ENCODE peak calls at places on chromosomes 4 and X, in five cellular contexts. C is NT2/D1, U is H1, O is HepG2, G is GM12878. H is an unnamed sample.

GRCh38 chrX:17081969-17082368 is 135.5 kb downstream of the REPS2 start:
- DNase-seq in C (no peak), U (no peak), O (no peak), G (no peak), H (no peak)

GRCh38 chr4:176360446-176360845 is 40.7 kb downstream of the SPCS3 start:
- DNase-seq in C (no peak), U (no peak), O (no peak), G (no peak), H (no peak)

GRCh38 chrX:72031118-72031517 is 100.6 kb downstream of the RTL5 start:
- DNase-seq in C (no peak), U (no peak), O (no peak), G (no peak), H (no peak)

GRCh38 chr4:145501051-145501660 is 19.5 kb downstream of the SMAD1 start:
- DNase-seq in C (no peak), U (no peak), O (no peak), G (no peak), H (no peak)

GRCh38 chr4:27176400-27176799 is 315.8 kb downstream of the STIM2 start:
- DNase-seq in C (peak; percentile 25), U (peak; percentile 50), O (peak; percentile 14), G (no peak), H (peak; percentile 7)

GRCh38 chr4:26806331-26806730 is 54.3 kb upstream of the STIM2 start:
- DNase-seq in C (no peak), U (no peak), O (no peak), G (no peak), H (no peak)

GRCh38 chr4:145731026-145731425 is 51.1 kb downstream of the C4orf51 start:
- DNase-seq in C (no peak), U (no peak), O (peak; percentile 77), G (no peak), H (no peak)

GRCh38 chrX:97326456-97326855 is 442.7 kb downstream of the RPA4 start:
- DNase-seq in C (no peak), U (no peak), O (no peak), G (peak; percentile 73), H (no peak)

GRCh38 chrX:102129473-102129872 is 4.0 kb downstream of the TCEAL2 start:
- DNase-seq in C (no peak), U (no peak), O (no peak), G (no peak), H (peak; percentile 31)

GRCh38 chrX:31423575-31424284 is 351.9 kb upstream of the FTHL17 start:
- DNase-seq in C (peak; percentile 9), U (peak; percentile 50), O (peak; percentile 15), G (no peak), H (peak; percentile 50)

GRCh38 chrX:88135735-88136134 is 611.3 kb upstream of the CPXCR1 start:
- DNase-seq in C (no peak), U (no peak), O (peak; percentile 1), G (no peak), H (no peak)

GRCh38 chr4:108094923-108095482 is 73.7 kb downstream of the LEF1 start:
- DNase-seq in C (no peak), U (no peak), O (no peak), G (no peak), H (no peak)

GRCh38 chr4:168693750-168694470 is 197.1 kb downstream of the PALLD start:
- DNase-seq in C (no peak), U (no peak), O (no peak), G (no peak), H (no peak)

GRCh38 chr4:5218376-5219069 is 167.2 kb downstream of the STK32B start:
- DNase-seq in C (peak; percentile 39), U (no peak), O (no peak), G (no peak), H (no peak)

GRCh38 chr4:1871471-1872021 is 353 bp downstream of the NSD2 start:
- DNase-seq in C (no peak), U (peak; percentile 73), O (no peak), G (no peak), H (peak; percentile 56)

GRCh38 chr4:164207460-164207859 is 546.5 kb upstream of the SMIM31 start:
- DNase-seq in C (no peak), U (no peak), O (no peak), G (no peak), H (no peak)

GRCh38 chr4:6560416-6561172 is 14.4 kb upstream of the MAN2B2 start:
- DNase-seq in C (no peak), U (no peak), O (no peak), G (no peak), H (no peak)

GRCh38 chr4:2510351-2511259 is 25.8 kb upstream of the FAM193A start:
- DNase-seq in C (no peak), U (no peak), O (no peak), G (no peak), H (no peak)

GRCh38 chr4:163179207-163179606 is 12.5 kb upstream of the NAF1 start:
- DNase-seq in C (no peak), U (no peak), O (no peak), G (no peak), H (no peak)

GRCh38 chrX:17595456-17596035 is 141.7 kb upstream of the SCML1 start:
- DNase-seq in C (no peak), U (no peak), O (no peak), G (no peak), H (no peak)

GRCh38 chr4:139229534-139230039 is 50.4 kb downstream of the MGARP start:
- DNase-seq in C (no peak), U (no peak), O (peak; percentile 50), G (no peak), H (peak; percentile 54)

GRCh38 chr4:138225477-138225876 is 16.7 kb downstream of the SLC7A11 start:
- DNase-seq in C (no peak), U (no peak), O (no peak), G (no peak), H (no peak)

GRCh38 chr4:114563536-114564315 is 34.9 kb upstream of the UGT8 start:
- DNase-seq in C (no peak), U (no peak), O (no peak), G (no peak), H (no peak)

GRCh38 chr4:80532674-80533333 is 197.3 kb downstream of the CFAP299 start:
- DNase-seq in C (no peak), U (no peak), O (no peak), G (no peak), H (no peak)

GRCh38 chr4:61500883-61501282 is 300.8 kb downstream of the ADGRL3 start:
- DNase-seq in C (no peak), U (no peak), O (no peak), G (no peak), H (no peak)
- TF ChIP-seq SUZ12 in C (no peak), U (no peak), O (no peak), G (no peak), H (no peak)

DNA sequence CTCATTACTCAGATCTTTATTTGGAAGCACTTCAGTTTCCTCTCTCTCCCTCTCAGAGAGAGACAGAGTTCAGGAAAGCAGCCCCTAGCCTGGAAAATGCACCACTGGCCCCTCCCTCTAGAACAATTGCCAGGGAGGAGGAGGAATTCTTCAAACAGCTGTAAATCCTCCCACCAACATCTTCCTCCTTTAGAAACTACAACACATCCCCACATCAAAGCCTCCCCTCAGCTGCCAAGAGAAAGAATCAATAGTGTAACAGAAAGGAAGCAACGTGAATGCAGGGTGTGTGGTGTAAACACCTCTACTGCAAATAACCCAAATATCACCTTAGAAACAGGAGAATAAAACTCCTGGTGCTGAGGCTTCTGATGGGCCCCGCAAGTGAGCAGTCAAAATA is 249.9 kb upstream of the GATB start:
- DNase-seq in C (no peak), U (no peak), O (no peak), G (no peak), H (no peak)
- TF ChIP-seq SUZ12 in C (no peak), U (no peak), O (no peak), G (no peak), H (no peak)

GRCh38 chr4:39614487-39615162 is 24.0 kb downstream of the SMIM14 start:
- DNase-seq in C (no peak), U (no peak), O (no peak), G (no peak), H (no peak)
- TF ChIP-seq SUZ12 in C (no peak), U (no peak), O (no peak), G (no peak), H (no peak)

DNA sequence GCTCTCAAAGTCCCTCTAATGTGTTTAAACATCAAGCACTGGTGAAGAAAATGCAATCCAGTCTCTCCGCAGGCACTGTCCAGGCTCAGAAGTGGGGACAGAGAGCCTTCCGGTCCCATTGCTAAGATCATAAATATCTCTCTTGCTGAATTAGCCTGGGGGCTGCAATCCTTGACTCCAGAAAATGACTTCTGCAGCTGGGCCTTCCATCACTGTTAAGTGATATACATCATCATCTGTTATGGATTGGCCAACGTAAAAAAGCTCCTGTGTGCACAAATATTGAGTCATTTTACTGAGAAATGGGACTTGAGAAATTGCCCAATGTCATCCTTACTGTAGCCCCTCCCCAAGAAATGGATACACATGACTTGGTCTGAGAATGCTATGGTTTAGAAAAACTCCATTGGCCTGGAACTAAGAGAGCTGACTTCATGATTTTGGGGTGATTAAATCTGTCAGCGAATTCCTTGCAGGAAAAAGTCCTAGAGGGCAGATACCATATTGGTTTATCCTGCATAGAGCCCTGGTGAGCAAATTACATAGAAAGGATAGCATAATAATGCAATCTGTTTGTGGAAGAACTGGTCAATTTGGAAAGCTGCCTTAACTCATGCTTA is 346.0 kb downstream of the GBA3 start:
- DNase-seq in C (no peak), U (no peak), O (no peak), G (no peak), H (no peak)
- TF ChIP-seq SUZ12 in C (no peak), U (no peak), O (no peak), G (no peak), H (no peak)

GRCh38 chr4:37502070-37502469 is 184.1 kb downstream of the RELL1 start:
- DNase-seq in C (no peak), U (no peak), O (no peak), G (no peak), H (no peak)
- TF ChIP-seq SUZ12 in C (no peak), U (no peak), O (no peak), G (no peak), H (no peak)

DNA sequence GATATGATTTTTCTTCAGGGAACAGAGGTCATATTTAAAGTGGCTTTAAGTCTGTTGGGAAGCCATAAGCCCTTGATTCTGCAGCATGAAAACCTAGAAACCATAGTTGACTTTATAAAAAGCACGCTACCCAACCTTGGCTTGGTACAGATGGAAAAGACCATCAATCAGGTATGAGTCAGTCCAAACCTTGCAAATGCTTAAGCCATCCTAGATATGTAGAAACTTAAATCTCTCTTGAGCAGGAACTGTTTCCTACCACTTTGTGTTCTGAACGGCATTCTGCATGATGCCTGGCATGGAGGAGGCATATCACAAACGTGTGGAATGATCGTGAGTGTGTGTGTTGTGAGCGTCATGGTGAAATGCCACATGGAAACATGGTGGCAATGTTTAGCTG is 164.8 kb downstream of the PTTG2 start:
- DNase-seq in C (no peak), U (no peak), O (no peak), G (no peak), H (no peak)
- TF ChIP-seq SUZ12 in C (no peak), U (no peak), O (no peak), G (no peak), H (no peak)